ENCODE peak calls at places on chromosome 3, in five cellular contexts. One of them, this sample, is unnamed.

GRCh38 chr3:105700575-105700974 is 168.2 kb downstream of the CBLB start:
- DNase-seq in heart right ventricle: no peak
- DNase-seq in lower lobe of right lung: no peak
- DNase-seq in mammary epithelial cell: no peak
- DNase-seq in left lung: no peak
- DNase-seq in this sample: no peak

GRCh38 chr3:161221881-161222600 is 930 bp downstream of the NMD3 start:
- DNase-seq in heart right ventricle: peak; percentile 17
- DNase-seq in lower lobe of right lung: peak; percentile 46
- DNase-seq in mammary epithelial cell: no peak
- DNase-seq in left lung: no peak
- DNase-seq in this sample: no peak

GRCh38 chr3:30142946-30143345 is 463.5 kb upstream of the TGFBR2 start:
- DNase-seq in heart right ventricle: no peak
- DNase-seq in lower lobe of right lung: no peak
- DNase-seq in mammary epithelial cell: no peak
- DNase-seq in left lung: no peak
- DNase-seq in this sample: no peak

GRCh38 chr3:46089237-46090011 is 62.1 kb upstream of the XCR1 start:
- DNase-seq in heart right ventricle: peak; percentile 51
- DNase-seq in lower lobe of right lung: peak; percentile 86
- DNase-seq in mammary epithelial cell: peak; percentile 97
- DNase-seq in left lung: peak; percentile 84
- DNase-seq in this sample: peak; percentile 77

GRCh38 chr3:66302288-66302687 is 81.5 kb downstream of the SLC25A26 start:
- DNase-seq in heart right ventricle: no peak
- DNase-seq in lower lobe of right lung: no peak
- DNase-seq in mammary epithelial cell: no peak
- DNase-seq in left lung: no peak
- DNase-seq in this sample: no peak

GRCh38 chr3:137762674-137763593 is 1.2 kb upstream of the SOX14 start:
- DNase-seq in heart right ventricle: no peak
- DNase-seq in lower lobe of right lung: no peak
- DNase-seq in mammary epithelial cell: no peak
- DNase-seq in left lung: peak; percentile 53
- DNase-seq in this sample: no peak

GRCh38 chr3:61521229-61521628 is 40.1 kb upstream of the PTPRG start:
- DNase-seq in heart right ventricle: no peak
- DNase-seq in lower lobe of right lung: no peak
- DNase-seq in mammary epithelial cell: no peak
- DNase-seq in left lung: no peak
- DNase-seq in this sample: no peak

GRCh38 chr3:155805204-155805801 is 775 bp downstream of the C3orf33 start:
- DNase-seq in heart right ventricle: no peak
- DNase-seq in lower lobe of right lung: peak; percentile 49
- DNase-seq in mammary epithelial cell: peak; percentile 15
- DNase-seq in left lung: no peak
- DNase-seq in this sample: peak; percentile 67

GRCh38 chr3:46520531-46520930 is 22.8 kb downstream of the RTP3 start:
- DNase-seq in heart right ventricle: no peak
- DNase-seq in lower lobe of right lung: no peak
- DNase-seq in mammary epithelial cell: peak; percentile 47
- DNase-seq in left lung: no peak
- DNase-seq in this sample: no peak

GRCh38 chr3:45124379-45124778 is 21.8 kb downstream of the CDCP1 start:
- DNase-seq in heart right ventricle: no peak
- DNase-seq in lower lobe of right lung: no peak
- DNase-seq in mammary epithelial cell: peak; percentile 90
- DNase-seq in left lung: no peak
- DNase-seq in this sample: no peak

GRCh38 chr3:162538906-162539305 is 1042.3 kb downstream of the OTOL1 start:
- DNase-seq in heart right ventricle: no peak
- DNase-seq in lower lobe of right lung: no peak
- DNase-seq in mammary epithelial cell: no peak
- DNase-seq in left lung: no peak
- DNase-seq in this sample: no peak

GRCh38 chr3:94462931-94463330 is 400.1 kb downstream of the NSUN3 start:
- DNase-seq in heart right ventricle: no peak
- DNase-seq in lower lobe of right lung: no peak
- DNase-seq in mammary epithelial cell: no peak
- DNase-seq in left lung: no peak
- DNase-seq in this sample: no peak

GRCh38 chr3:41710646-41711388 is 251.1 kb downstream of the ULK4 start:
- DNase-seq in heart right ventricle: no peak
- DNase-seq in lower lobe of right lung: no peak
- DNase-seq in mammary epithelial cell: peak; percentile 33
- DNase-seq in left lung: no peak
- DNase-seq in this sample: no peak

GRCh38 chr3:48567090-48567489 is 3.5 kb upstream of the UCN2 start:
- DNase-seq in heart right ventricle: no peak
- DNase-seq in lower lobe of right lung: no peak
- DNase-seq in mammary epithelial cell: no peak
- DNase-seq in left lung: no peak
- DNase-seq in this sample: no peak

GRCh38 chr3:48567500-48567899 is 3.9 kb upstream of the UCN2 start:
- DNase-seq in heart right ventricle: no peak
- DNase-seq in lower lobe of right lung: no peak
- DNase-seq in mammary epithelial cell: no peak
- DNase-seq in left lung: peak; percentile 73
- DNase-seq in this sample: no peak

GRCh38 chr3:48565591-48566400 is 2.2 kb upstream of the UCN2 start:
- DNase-seq in heart right ventricle: no peak
- DNase-seq in lower lobe of right lung: no peak
- DNase-seq in mammary epithelial cell: peak; percentile 76
- DNase-seq in left lung: peak; percentile 69
- DNase-seq in this sample: no peak

GRCh38 chr3:48565186-48565585 is 1.6 kb upstream of the UCN2 start:
- DNase-seq in heart right ventricle: no peak
- DNase-seq in lower lobe of right lung: no peak
- DNase-seq in mammary epithelial cell: no peak
- DNase-seq in left lung: peak; percentile 71
- DNase-seq in this sample: no peak

DNA sequence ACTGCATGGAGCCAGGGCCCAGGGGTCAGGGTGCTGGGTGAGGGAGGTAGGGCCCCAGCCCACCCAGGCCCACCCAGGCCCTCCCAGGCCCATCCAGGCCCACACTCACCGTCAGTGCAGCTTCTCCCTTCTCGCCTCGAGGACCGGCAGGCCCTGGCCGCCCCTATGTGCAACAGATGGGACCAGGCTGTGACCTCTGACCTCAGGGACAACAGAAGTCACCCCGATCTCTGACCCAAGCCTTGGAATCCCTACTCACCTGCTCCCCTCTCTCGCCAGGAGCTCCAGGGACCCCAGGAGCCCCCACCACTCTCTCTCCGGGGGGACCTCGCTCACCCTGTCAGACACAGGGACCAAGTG is 2.8 kb upstream of the UCN2 start:
- DNase-seq in heart right ventricle: no peak
- DNase-seq in lower lobe of right lung: no peak
- DNase-seq in mammary epithelial cell: no peak
- DNase-seq in left lung: no peak
- DNase-seq in this sample: no peak
- H3K4me1 ChIP-seq in heart right ventricle: peaks cover under 1% of the 10 kb centered on the region
- H3K4me1 ChIP-seq in lower lobe of right lung: peaks cover 5% of the 10 kb centered on the region
- H3K4me1 ChIP-seq in mammary epithelial cell: peaks cover 56% of the 10 kb centered on the region
- H3K4me1 ChIP-seq in left lung: no peaks in the 10 kb centered on the region
- H3K4me1 ChIP-seq in this sample: peaks cover 3% of the 10 kb centered on the region

GRCh38 chr3:51388286-51389029 is 2.6 kb upstream of the RBM15B start:
- DNase-seq in heart right ventricle: no peak
- DNase-seq in lower lobe of right lung: no peak
- DNase-seq in mammary epithelial cell: peak; percentile 79
- DNase-seq in left lung: no peak
- DNase-seq in this sample: no peak
- TF ChIP-seq CTCF in heart right ventricle: no peak
- TF ChIP-seq CTCF in lower lobe of right lung: peak; percentile 13
- TF ChIP-seq CTCF in mammary epithelial cell: peak; percentile 72
- TF ChIP-seq CTCF in left lung: no peak
- TF ChIP-seq CTCF in this sample: no peak

GRCh38 chr3:128491900-128492352 is 1.1 kb downstream of the GATA2 start:
- DNase-seq in heart right ventricle: no peak
- DNase-seq in lower lobe of right lung: no peak
- DNase-seq in mammary epithelial cell: peak; percentile 17
- DNase-seq in left lung: no peak
- DNase-seq in this sample: peak; percentile 56
- H3K4me1 ChIP-seq in heart right ventricle: peaks cover 58% of the 10 kb centered on the region
- H3K4me1 ChIP-seq in lower lobe of right lung: peaks cover 58% of the 10 kb centered on the region
- H3K4me1 ChIP-seq in mammary epithelial cell: peaks cover 27% of the 10 kb centered on the region
- H3K4me1 ChIP-seq in left lung: peaks cover 31% of the 10 kb centered on the region
- H3K4me1 ChIP-seq in this sample: peaks cover 35% of the 10 kb centered on the region

DNA sequence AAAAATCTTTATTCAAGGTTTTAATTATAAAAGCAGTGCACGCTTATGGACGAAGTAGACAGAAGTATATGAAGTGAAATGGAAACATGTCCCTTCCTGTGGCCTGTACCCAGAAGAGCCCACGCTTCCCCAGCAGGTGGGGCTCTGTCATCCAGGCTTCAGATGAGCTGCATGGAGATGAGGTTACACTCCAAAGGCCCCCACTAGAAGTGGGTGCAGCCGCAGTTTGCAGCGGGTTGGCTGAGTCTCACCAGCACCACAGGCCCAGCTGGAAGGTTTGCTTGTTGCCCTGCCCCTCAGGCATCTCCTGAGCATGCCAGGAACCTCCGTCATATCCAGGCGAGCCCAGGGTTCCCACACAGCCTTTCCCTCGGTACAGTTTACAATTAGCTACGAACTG is 33.1 kb downstream of the PRR20G start:
- DNase-seq in heart right ventricle: no peak
- DNase-seq in lower lobe of right lung: no peak
- DNase-seq in mammary epithelial cell: peak; percentile 67
- DNase-seq in left lung: peak; percentile 60
- DNase-seq in this sample: no peak
- TF ChIP-seq CTCF in heart right ventricle: peak; percentile 14
- TF ChIP-seq CTCF in lower lobe of right lung: peak; percentile 38
- TF ChIP-seq CTCF in mammary epithelial cell: peak; percentile 48
- TF ChIP-seq CTCF in left lung: no peak
- TF ChIP-seq CTCF in this sample: peak; percentile 32

This sample was measured in upper lobe of right lung.